ENCODE peak calls at places on chromosome 14, in ten cellular contexts. Q is effector memory CD8-positive, alpha-beta T cell; D is cardiac fibroblast; I is tibial artery; H is mesenchymal stem cell; Z is retina; T is activated T-cell treated with anti-CD3 and anti-CD28 coated beads, Interleukin-2, amount 50 U/mL, for 4 hours; L is astrocyte of the spinal cord; U is right cardiac atrium; K is NCI-H1417. F is an unnamed sample.
A peak's percentile ranks its signal among the peaks of the same experiment; 100 is the strongest.

GRCh38 chr14:101088395-101088667 is 184.8 kb upstream of the RTL1 start:
- DNase-seq in Z (no peak), T (no peak), I (peak; percentile 7), L (no peak), Q (no peak), U (no peak), K (no peak), H (no peak), D (no peak), F (no peak)

GRCh38 chr14:68459480-68460136 is 333.3 kb downstream of the ZFP36L1 start:
- DNase-seq in D (no peak), I (peak; percentile 21), Z (no peak), K (no peak), U (no peak), L (no peak), T (no peak), Q (no peak), H (no peak), F (no peak)

GRCh38 chr14:92553456-92553855 is 39.9 kb downstream of the RIN3 start:
- DNase-seq in K (no peak), U (no peak), I (no peak), H (peak; percentile 90), T (no peak), Q (no peak), L (peak; percentile 54), D (peak; percentile 46), Z (no peak), F (no peak)

GRCh38 chr14:99432491-99432890 is 48.2 kb downstream of the SETD3 start:
- DNase-seq in D (no peak), K (no peak), Q (no peak), U (no peak), H (no peak), Z (no peak), T (no peak), L (no peak), I (no peak), F (no peak)

GRCh38 chr14:106039400-106039799 is 513.0 kb downstream of the TMEM121 start:
- DNase-seq in T (peak; percentile 69), H (no peak), L (no peak), U (no peak), Z (no peak), D (no peak), I (no peak), Q (peak; percentile 33), K (peak; percentile 52), F (no peak)

GRCh38 chr14:69048456-69048855 is 69.4 kb upstream of the ACTN1 start:
- DNase-seq in I (no peak), L (no peak), D (no peak), U (peak; percentile 64), K (peak; percentile 73), T (no peak), Q (no peak), H (no peak), Z (no peak), F (peak; percentile 58)

GRCh38 chr14:96264850-96265249 is 8.8 kb downstream of the BDKRB1 start:
- DNase-seq in D (peak; percentile 48), L (no peak), K (peak; percentile 13), I (no peak), U (no peak), T (no peak), Q (no peak), H (peak; percentile 47), Z (no peak), F (no peak)

GRCh38 chr14:83548061-83548839 is 1981.7 kb upstream of the FLRT2 start:
- DNase-seq in H (peak; percentile 64), U (no peak), Z (no peak), D (no peak), K (no peak), T (no peak), Q (no peak), L (peak; percentile 17), I (no peak), F (peak; percentile 4)

GRCh38 chr14:92360666-92361370 is 37.9 kb downstream of the SLC24A4 start:
- DNase-seq in D (no peak), I (no peak), Z (no peak), K (no peak), Q (no peak), H (no peak), U (no peak), L (no peak), T (no peak), F (no peak)

GRCh38 chr14:56185991-56186390 is 67.8 kb downstream of the PELI2 start:
- DNase-seq in I (no peak), H (no peak), L (no peak), Z (no peak), Q (no peak), D (no peak), T (no peak), K (peak; percentile 22), U (peak; percentile 64), F (no peak)

GRCh38 chr14:100601914-100602313 is 14.7 kb upstream of the BEGAIN start:
- DNase-seq in Q (no peak), H (no peak), U (no peak), Z (no peak), T (no peak), I (no peak), L (no peak), D (no peak), K (no peak), F (no peak)

GRCh38 chr14:34450542-34450915 is 11.5 kb downstream of the SPTSSA start:
- DNase-seq in K (peak; percentile 97), U (no peak), H (no peak), T (no peak), Q (no peak), I (no peak), D (no peak), Z (no peak), L (no peak), F (peak; percentile 20)

GRCh38 chr14:69687963-69688649 is 76.7 kb downstream of the SUSD6 start:
- DNase-seq in T (no peak), K (peak; percentile 56), L (no peak), U (no peak), H (no peak), Q (no peak), I (no peak), D (no peak), Z (peak; percentile 67), F (no peak)

GRCh38 chr14:80364274-80364673 is 153.0 kb upstream of the DIO2 start:
- DNase-seq in H (peak; percentile 23), U (no peak), D (peak; percentile 66), Q (no peak), L (peak; percentile 28), Z (no peak), K (peak; percentile 62), I (no peak), T (no peak), F (peak; percentile 11)

GRCh38 chr14:104085032-104085888 is at the start of gene ASPG:
- DNase-seq in U (peak; percentile 84), K (no peak), L (no peak), Z (no peak), D (no peak), H (no peak), Q (no peak), T (no peak), I (peak; percentile 17), F (no peak)

GRCh38 chr14:59086241-59086899 is 102.1 kb upstream of the DAAM1 start:
- DNase-seq in I (no peak), T (no peak), Q (no peak), H (peak; percentile 50), L (peak; percentile 42), U (no peak), Z (no peak), D (peak; percentile 20), K (no peak), F (no peak)

GRCh38 chr14:23061995-23062394 is 4.7 kb upstream of the CDH24 start:
- DNase-seq in T (no peak), H (peak; percentile 95), U (peak; percentile 71), Z (no peak), Q (no peak), L (peak; percentile 97), K (no peak), I (peak; percentile 79), D (peak; percentile 95), F (peak; percentile 97)

GRCh38 chr14:104749111-104749649 is 3.8 kb upstream of the SIVA1 start:
- DNase-seq in K (no peak), Q (no peak), D (no peak), H (no peak), U (peak; percentile 85), T (no peak), Z (no peak), I (peak; percentile 61), L (peak; percentile 26), F (no peak)

GRCh38 chr14:21654215-21654614 is 580 bp downstream of the OR4E2 start:
- DNase-seq in T (no peak), K (no peak), H (no peak), Q (no peak), U (no peak), D (no peak), Z (no peak), I (no peak), L (no peak), F (no peak)

GRCh38 chr14:73725116-73726024 is 11.2 kb upstream of the PNMA1 start:
- DNase-seq in H (peak; percentile 62), Q (no peak), D (peak; percentile 60), T (no peak), K (no peak), L (peak; percentile 68), Z (no peak), U (peak; percentile 67), I (no peak), F (no peak)

F was measured in endothelial cell of umbilical vein.